ENCODE peak calls at places on chromosomes 11 and 22, in four cellular contexts. N is heart right ventricle; H is CD8-positive, alpha-beta T cell; J is cardiac muscle cell. V is an unnamed sample.

GRCh38 chr11:122197055-122197987 is 81.3 kb upstream of the BLID start:
- DNase-seq in N (no peak), H (no peak), J (no peak), V (no peak)

GRCh38 chr11:63492441-63492840 is 1.5 kb upstream of the PLAAT5 start:
- DNase-seq in H (no peak), N (no peak), J (no peak), V (no peak)

GRCh38 chr22:36644333-36644757 is 59.2 kb downstream of the CACNG2 start:
- DNase-seq in H (no peak), J (peak), N (no peak), V (peak)

GRCh38 chr22:43825651-43826050 is 13.5 kb upstream of the EFCAB6 start:
- DNase-seq in H (no peak), N (no peak), J (no peak), V (no peak)

GRCh38 chr11:46553746-46554204 is 40.0 kb downstream of the AMBRA1 start:
- DNase-seq in N (no peak), J (no peak), H (no peak), V (no peak)

GRCh38 chr11:82864268-82864667 is 36.0 kb downstream of the PRCP start:
- DNase-seq in H (no peak), N (peak), J (peak), V (peak)

GRCh38 chr11:126596474-126596873 is 241.0 kb downstream of the ST3GAL4 start:
- DNase-seq in J (no peak), H (no peak), N (no peak), V (no peak)

GRCh38 chr11:2881076-2881973 is 4.2 kb downstream of the CDKN1C start:
- DNase-seq in J (no peak), H (no peak), N (no peak), V (no peak)

GRCh38 chr22:24071686-24072085 is 60.6 kb downstream of the CABIN1 start:
- DNase-seq in H (no peak), N (no peak), J (no peak), V (no peak)

GRCh38 chr11:77056814-77057402 is 9.9 kb upstream of the CAPN5 start:
- DNase-seq in J (no peak), H (no peak), N (no peak), V (no peak)

GRCh38 chr11:17572359-17572690 is 25.3 kb downstream of the OTOG start:
- DNase-seq in N (no peak), H (no peak), J (no peak), V (no peak)

GRCh38 chr11:110349109-110349996 is 52.9 kb upstream of the RDX start:
- DNase-seq in J (no peak), N (no peak), H (no peak), V (peak)

GRCh38 chr11:10716543-10717259 is 23.1 kb upstream of the IRAG1 start:
- DNase-seq in J (no peak), N (no peak), H (no peak), V (no peak)

GRCh38 chr11:73077454-73077853 is 64.7 kb downstream of the FCHSD2 start:
- DNase-seq in J (no peak), N (no peak), H (no peak), V (no peak)

GRCh38 chr11:117495357-117495756 is 167.7 kb downstream of the CEP164 start:
- DNase-seq in H (no peak), N (no peak), J (no peak), V (no peak)

GRCh38 chr11:47788181-47788580 is 21.0 kb upstream of the FNBP4 start:
- DNase-seq in N (no peak), H (no peak), J (no peak), V (no peak)

GRCh38 chr22:27128461-27129080 is 471.2 kb downstream of the MIAT start:
- DNase-seq in N (peak), H (no peak), J (peak), V (no peak)

GRCh38 chr22:17264321-17265052 is 45.3 kb upstream of the ADA2 start:
- DNase-seq in H (no peak), J (peak), N (no peak), V (no peak)

GRCh38 chr22:33227791-33228190 is 169.6 kb upstream of the SYN3 start:
- DNase-seq in N (no peak), H (no peak), J (no peak), V (no peak)

GRCh38 chr11:17978553-17979287 is 34.1 kb downstream of the SERGEF start:
- DNase-seq in J (peak), H (no peak), N (peak), V (peak)

GRCh38 chr22:22203048-22203971 is 41.3 kb upstream of the VPREB1 start:
- DNase-seq in H (no peak), J (no peak), N (no peak), V (no peak)

GRCh38 chr22:48885919-48886305 is 941.8 kb downstream of the BRD1 start:
- DNase-seq in J (no peak), H (no peak), N (no peak), V (no peak)

GRCh38 chr22:46934172-46934745 is 171.8 kb downstream of the TBC1D22A start:
- DNase-seq in N (no peak), J (no peak), H (no peak), V (no peak)

GRCh38 chr11:9893474-9893873 is 229.6 kb downstream of the SWAP70 start:
- DNase-seq in J (no peak), H (no peak), N (no peak), V (no peak)

GRCh38 chr11:57562596-57562995 is 4.9 kb downstream of the UBE2L6 start:
- DNase-seq in N (no peak), H (no peak), J (peak), V (no peak)

GRCh38 chr11:114075891-114076441 is 16.5 kb downstream of the ZBTB16 start:
- DNase-seq in N (no peak), J (peak), H (no peak), V (no peak)

DNA sequence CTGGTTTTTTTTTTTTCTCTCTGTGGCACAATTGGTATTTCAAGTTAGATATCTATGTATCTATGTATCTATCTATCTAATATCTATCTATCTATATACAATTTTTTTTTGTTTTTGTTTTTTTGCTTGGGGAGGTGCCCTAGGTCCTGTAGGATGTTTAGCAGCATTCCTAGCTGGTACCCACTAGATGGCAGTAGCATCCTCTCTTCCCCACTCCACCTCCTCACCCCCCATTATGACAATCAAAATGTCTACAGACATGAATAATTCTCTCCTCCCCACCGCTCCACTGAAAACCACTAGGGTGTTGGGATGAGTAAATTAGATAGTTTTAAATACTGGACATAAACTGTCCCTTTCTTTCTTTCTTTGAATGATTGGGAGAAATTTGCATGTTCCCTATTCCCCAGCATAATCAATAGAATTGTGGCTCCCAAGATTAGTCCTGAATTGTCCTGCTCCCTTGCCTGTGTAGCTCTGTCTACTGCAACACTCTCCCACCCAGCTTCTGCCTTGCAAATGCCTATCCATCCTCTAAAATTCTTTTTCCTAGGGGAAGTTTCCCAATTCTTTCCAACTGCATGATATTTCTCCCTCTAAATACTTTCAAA is 1152.4 kb downstream of the LRRC4C start:
- DNase-seq in N (no peak), H (no peak), J (peak), V (peak)
- TF ChIP-seq CTCF in N (peak), H (no peak), J (peak), V (peak)

GRCh38 chr11:41309716-41310115 is 149.7 kb downstream of the LRRC4C start:
- DNase-seq in N (no peak), H (no peak), J (no peak), V (no peak)
- TF ChIP-seq CTCF in N (no peak), H (no peak), J (no peak), V (no peak)

GRCh38 chr22:35109613-35110012 is 43.7 kb downstream of the ISX start:
- DNase-seq in N (no peak), H (no peak), J (no peak), V (no peak)
- TF ChIP-seq CTCF in N (no peak), H (no peak), J (no peak), V (no peak)

GRCh38 chr11:11841605-11842425 is at the start of gene USP47:
- DNase-seq in H (peak), J (peak), N (peak), V (peak)
- TF ChIP-seq CTCF in H (peak), J (peak), N (peak), V (peak)

GRCh38 chr11:130315354-130315970 is 745 bp upstream of the ZBTB44 start:
- DNase-seq in H (peak), J (no peak), N (peak), V (peak)
- TF ChIP-seq CTCF in H (peak), J (no peak), N (no peak), V (peak)

DNA sequence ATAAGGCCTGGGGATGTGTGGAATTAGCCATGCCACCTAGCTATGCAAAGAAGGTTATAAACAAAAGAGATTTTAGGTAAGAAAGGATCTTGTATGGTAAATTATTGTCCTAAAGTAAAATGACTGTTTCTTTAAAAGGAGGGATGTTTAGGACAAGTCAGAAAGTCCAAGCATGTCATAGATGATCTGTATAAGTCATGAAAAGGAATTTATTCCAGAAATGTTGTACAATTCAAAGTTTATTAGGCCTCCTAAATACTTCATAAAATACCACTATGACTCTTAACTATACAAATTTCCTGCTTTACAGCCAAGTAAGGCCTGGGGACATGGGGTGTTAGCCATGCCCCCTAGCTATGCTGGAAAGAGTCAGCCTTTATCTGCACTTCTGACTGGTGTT is 22.7 kb downstream of the OR5A2 start:
- DNase-seq in J (no peak), N (no peak), H (no peak), V (no peak)
- TF ChIP-seq CTCF in J (no peak), N (no peak), H (no peak), V (no peak)

GRCh38 chr11:88375927-88376470 is 38.5 kb upstream of the CTSC start:
- DNase-seq in J (no peak), H (no peak), N (no peak), V (no peak)
- TF ChIP-seq CTCF in J (no peak), H (no peak), N (no peak), V (no peak)

V was measured in GM10248.